ENCODE peak calls at places on chromosomes 12 and 14, in nine cellular contexts. F is cardiac muscle cell; V is OCI-LY7; I is CD8-positive, alpha-beta memory T cell; Q is SK-N-SH; M is body of pancreas; G is mucosa of descending colon; R is left ventricle myocardium inferior; N is H7. A is an unnamed sample.

GRCh38 chr14:61183486-61183885 is 97.7 kb downstream of the TMEM30B start:
- DNase-seq in F (no peak), V (no peak), I (no peak), Q (no peak), M (no peak), G (no peak), R (no peak), N (no peak), A (no peak)

GRCh38 chr14:74840603-74841030 is 35.3 kb downstream of the PROX2 start:
- DNase-seq in F (no peak), V (no peak), I (no peak), Q (no peak), M (no peak), G (no peak), R (no peak), N (no peak), A (no peak)

GRCh38 chr14:99774526-99775307 is 18.5 kb upstream of the EML1 start:
- DNase-seq in F (no peak), V (no peak), I (no peak), Q (no peak), M (peak; percentile 46), G (no peak), R (peak; percentile 56), N (peak; percentile 50), A (no peak)

GRCh38 chr12:6324936-6325750 is 14.7 kb downstream of the PLEKHG6 start:
- DNase-seq in F (no peak), V (no peak), I (no peak), Q (no peak), M (peak; percentile 41), G (no peak), R (no peak), N (no peak), A (no peak)

GRCh38 chr12:54935235-54935951 is 49.2 kb downstream of the TESPA1 start:
- DNase-seq in F (no peak), V (peak; percentile 41), I (peak; percentile 50), Q (no peak), M (no peak), G (no peak), R (no peak), N (no peak), A (no peak)

GRCh38 chr14:95993768-95994592 is 45.2 kb upstream of the C14orf132 start:
- DNase-seq in F (peak; percentile 79), V (peak; percentile 80), I (no peak), Q (peak; percentile 47), M (peak; percentile 27), G (no peak), R (no peak), N (peak; percentile 41), A (no peak)

GRCh38 chr12:49973361-49973830 is 649 bp downstream of the AQP6 start:
- DNase-seq in F (no peak), V (no peak), I (no peak), Q (no peak), M (no peak), G (no peak), R (no peak), N (peak; percentile 31), A (no peak)

GRCh38 chr12:76784600-76785051 is 20.7 kb downstream of the ZDHHC17 start:
- DNase-seq in F (no peak), V (no peak), I (no peak), Q (no peak), M (no peak), G (no peak), R (no peak), N (no peak), A (no peak)

GRCh38 chr12:9760699-9761406 is at the start of gene CD69:
- DNase-seq in F (no peak), V (peak; percentile 83), I (peak; percentile 89), Q (no peak), M (no peak), G (no peak), R (no peak), N (no peak), A (no peak)

GRCh38 chr14:42192659-42193425 is 586.2 kb downstream of the LRFN5 start:
- DNase-seq in F (no peak), V (no peak), I (no peak), Q (no peak), M (no peak), G (no peak), R (no peak), N (no peak), A (no peak)

GRCh38 chr12:88242161-88242925 is 100.2 kb downstream of the TMTC3 start:
- DNase-seq in F (no peak), V (no peak), I (no peak), Q (no peak), M (no peak), G (no peak), R (no peak), N (no peak), A (no peak)

GRCh38 chr14:24463806-24464785 is 21.5 kb upstream of the SDR39U1 start:
- DNase-seq in F (no peak), V (peak; percentile 77), I (no peak), Q (no peak), M (no peak), G (no peak), R (no peak), N (no peak), A (no peak)

GRCh38 chr12:47905313-47905730 is 528 bp upstream of the VDR start:
- DNase-seq in F (peak; percentile 60), V (no peak), I (peak; percentile 60), Q (peak; percentile 80), M (peak; percentile 86), G (peak; percentile 89), R (peak; percentile 46), N (peak; percentile 94), A (peak; percentile 75)
- H3K4me3 ChIP-seq in F (peak overlapping the region; percentile 41), V (no peak overlapping the region), I (peak overlapping the region; percentile 77), Q (peak overlapping the region; percentile 51), M (peak overlapping the region; percentile 24), G (peak overlapping the region; percentile 22), R (peak overlapping the region; percentile 68), N (peak overlapping the region; percentile 51), A (peak overlapping the region; percentile 19)

GRCh38 chr12:65961731-65962130 is 137.4 kb downstream of the HMGA2 start:
- DNase-seq in F (no peak), V (no peak), I (no peak), Q (no peak), M (no peak), G (no peak), R (no peak), N (no peak), A (no peak)
- H3K36me3 ChIP-seq in F (no peaks in the 10 kb centered on the region), V (no peaks in the 10 kb centered on the region), I (no peaks in the 10 kb centered on the region), Q (peaks cover 80% of the 10 kb centered on the region), M (no peaks in the 10 kb centered on the region), G (no peaks in the 10 kb centered on the region), R (no peaks in the 10 kb centered on the region), N (no peaks in the 10 kb centered on the region), A (no peaks in the 10 kb centered on the region)

DNA sequence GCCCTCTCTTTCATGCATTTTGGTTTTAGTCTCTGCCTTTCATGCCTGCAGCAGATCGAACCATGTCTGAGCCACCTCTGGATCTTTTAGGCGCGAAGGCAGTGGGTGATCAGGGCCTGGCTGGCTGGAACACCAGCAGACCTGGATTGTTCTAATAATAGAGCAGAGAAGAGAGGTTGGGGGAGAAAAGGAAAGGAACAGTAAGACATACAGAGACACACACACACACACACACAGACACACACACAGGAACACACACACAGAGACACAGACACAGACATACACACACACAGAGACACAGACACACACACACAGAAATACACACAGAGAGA is 38.2 kb downstream of the SERPINA3 start:
- DNase-seq in F (peak; percentile 27), V (no peak), I (no peak), Q (no peak), M (no peak), G (no peak), R (no peak), N (no peak), A (no peak)
- H3K4me3 ChIP-seq in F (no peak overlapping the region), V (no peak overlapping the region), I (no peak overlapping the region), Q (no peak overlapping the region), M (no peak overlapping the region), G (no peak overlapping the region), R (no peak overlapping the region), N (no peak overlapping the region), A (no peak overlapping the region)

DNA sequence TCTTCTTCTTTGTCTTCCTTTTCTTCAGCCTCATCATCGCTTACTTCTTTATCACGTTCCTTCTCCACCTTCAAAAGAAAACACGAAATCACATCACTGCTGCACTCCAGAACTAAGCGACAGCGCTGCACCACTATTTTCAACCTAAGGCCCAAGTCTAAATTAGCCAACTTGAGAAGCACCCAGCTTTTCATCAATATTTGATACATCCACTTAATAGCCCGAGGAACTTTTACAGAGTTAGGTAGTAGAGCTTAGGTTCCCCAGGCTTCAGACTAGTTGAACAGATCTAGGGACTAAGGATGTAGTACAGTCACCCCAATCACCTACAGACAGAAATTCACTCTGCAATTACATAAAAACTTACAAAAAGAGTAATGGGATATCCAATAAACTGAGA is 1.9 kb downstream of the HSP90AA1 start:
- DNase-seq in F (no peak), V (no peak), I (no peak), Q (no peak), M (no peak), G (no peak), R (no peak), N (no peak), A (no peak)
- H3K36me3 ChIP-seq in F (peaks cover 54% of the 10 kb centered on the region), V (peaks cover 65% of the 10 kb centered on the region), I (peaks cover 57% of the 10 kb centered on the region), Q (peaks cover 63% of the 10 kb centered on the region), M (peaks cover 13% of the 10 kb centered on the region), G (peaks cover 16% of the 10 kb centered on the region), R (peaks cover 59% of the 10 kb centered on the region), N (peaks cover 48% of the 10 kb centered on the region), A (peaks cover 28% of the 10 kb centered on the region)

GRCh38 chr14:55436530-55436929 is 3.9 kb downstream of the TBPL2 start:
- DNase-seq in F (no peak), V (no peak), I (no peak), Q (no peak), M (no peak), G (no peak), R (no peak), N (no peak), A (no peak)
- H3K4me3 ChIP-seq in F (no peak overlapping the region), V (no peak overlapping the region), I (no peak overlapping the region), Q (no peak overlapping the region), M (no peak overlapping the region), G (no peak overlapping the region), R (no peak overlapping the region), N (no peak overlapping the region), A (no peak overlapping the region)

GRCh38 chr14:51261151-51261550 is 21.1 kb downstream of the TMX1 start:
- DNase-seq in F (no peak), V (no peak), I (no peak), Q (no peak), M (no peak), G (no peak), R (no peak), N (no peak), A (no peak)
- H3K36me3 ChIP-seq in F (peaks cover 4% of the 10 kb centered on the region), V (peaks cover 46% of the 10 kb centered on the region), I (no peaks in the 10 kb centered on the region), Q (peaks cover 50% of the 10 kb centered on the region), M (no peaks in the 10 kb centered on the region), G (no peaks in the 10 kb centered on the region), R (peaks cover 23% of the 10 kb centered on the region), N (peaks cover 3% of the 10 kb centered on the region), A (peaks cover 2% of the 10 kb centered on the region)

GRCh38 chr14:101823511-101824120 is 62.1 kb downstream of the PPP2R5C start:
- DNase-seq in F (no peak), V (peak; percentile 46), I (peak; percentile 86), Q (no peak), M (peak; percentile 42), G (no peak), R (no peak), N (no peak), A (no peak)
- H3K4me3 ChIP-seq in F (no peak overlapping the region), V (peak overlapping the region; percentile 71), I (peak overlapping the region; percentile 87), Q (no peak overlapping the region), M (no peak overlapping the region), G (no peak overlapping the region), R (peak overlapping the region; percentile 46), N (no peak overlapping the region), A (no peak overlapping the region)

A was measured in lung.